ENCODE peak calls at places on chromosome 17, in seven cellular contexts. K, A, C, S, O, R and U are unnamed samples.

GRCh38 chr17:77884019-77884418 is 74.5 kb upstream of the TNRC6C start:
- DNase-seq in K (no peak), A (peak; percentile 73), C (peak; percentile 13), S (no peak), O (no peak), R (no peak), U (no peak)

GRCh38 chr17:28524476-28525415 is 18.6 kb downstream of the FOXN1 start:
- DNase-seq in K (no peak), A (peak; percentile 43), C (no peak), S (no peak), O (no peak), R (peak; percentile 30), U (peak; percentile 97)

GRCh38 chr17:15262291-15263205 is 2.6 kb downstream of the PMP22 start:
- DNase-seq in K (no peak), A (peak; percentile 57), C (no peak), S (no peak), O (peak; percentile 92), R (peak; percentile 73), U (peak; percentile 29)

GRCh38 chr17:14760212-14760611 is 459.3 kb downstream of the HS3ST3B1 start:
- DNase-seq in K (no peak), A (no peak), C (no peak), S (no peak), O (no peak), R (no peak), U (no peak)

GRCh38 chr17:42827472-42827871 is 3.4 kb upstream of the BECN1 start:
- DNase-seq in K (no peak), A (no peak), C (no peak), S (no peak), O (no peak), R (no peak), U (no peak)

GRCh38 chr17:36510636-36511035 is 24.0 kb downstream of the MYO19 start:
- DNase-seq in K (no peak), A (no peak), C (no peak), S (no peak), O (peak; percentile 55), R (no peak), U (no peak)

GRCh38 chr17:75307957-75308731 is 18.9 kb upstream of the SLC25A19 start:
- DNase-seq in K (no peak), A (no peak), C (no peak), S (no peak), O (no peak), R (no peak), U (no peak)

GRCh38 chr17:49157784-49158183 is 25.2 kb downstream of the B4GALNT2 start:
- DNase-seq in K (no peak), A (no peak), C (no peak), S (no peak), O (no peak), R (no peak), U (no peak)

GRCh38 chr17:57943140-57943539 is 12.1 kb downstream of the CUEDC1 start:
- DNase-seq in K (no peak), A (no peak), C (no peak), S (no peak), O (no peak), R (no peak), U (no peak)

GRCh38 chr17:4247361-4247980 is 16.3 kb downstream of the ANKFY1 start:
- DNase-seq in K (no peak), A (no peak), C (no peak), S (no peak), O (no peak), R (no peak), U (no peak)

GRCh38 chr17:81659038-81659437 is 2.7 kb upstream of the PDE6G start:
- DNase-seq in K (no peak), A (no peak), C (no peak), S (no peak), O (no peak), R (no peak), U (peak; percentile 23)

GRCh38 chr17:66605561-66605960 is 229.4 kb upstream of the CACNG5 start:
- DNase-seq in K (no peak), A (no peak), C (no peak), S (no peak), O (no peak), R (no peak), U (no peak)

GRCh38 chr17:79255471-79255870 is 180.8 kb downstream of the ENGASE start:
- DNase-seq in K (no peak), A (no peak), C (no peak), S (no peak), O (no peak), R (no peak), U (no peak)

GRCh38 chr17:37179893-37180292 is 195.9 kb upstream of the C17orf78 start:
- DNase-seq in K (no peak), A (no peak), C (no peak), S (no peak), O (no peak), R (peak; percentile 32), U (no peak)

GRCh38 chr17:7589891-7590611 is at the start of gene SOX15:
- DNase-seq in K (no peak), A (no peak), C (no peak), S (no peak), O (no peak), R (no peak), U (no peak)

GRCh38 chr17:74177018-74177450 is 26.4 kb upstream of the RPL38 start:
- DNase-seq in K (no peak), A (no peak), C (no peak), S (no peak), O (no peak), R (no peak), U (no peak)

GRCh38 chr17:66540131-66540781 is 237.8 kb downstream of the PRKCA start:
- DNase-seq in K (no peak), A (no peak), C (no peak), S (no peak), O (no peak), R (peak; percentile 62), U (no peak)

GRCh38 chr17:80060629-80061028 is 24.2 kb downstream of the CCDC40 start:
- DNase-seq in K (no peak), A (no peak), C (no peak), S (no peak), O (no peak), R (no peak), U (no peak)

GRCh38 chr17:63405741-63406261 is 40.3 kb downstream of the CYB561 start:
- DNase-seq in K (no peak), A (peak; percentile 64), C (no peak), S (no peak), O (no peak), R (peak; percentile 68), U (peak; percentile 44)

GRCh38 chr17:60280673-60281072 is 111.3 kb downstream of the USP32 start:
- DNase-seq in K (no peak), A (no peak), C (no peak), S (no peak), O (no peak), R (no peak), U (no peak)

GRCh38 chr17:34771891-34772290 is 189.4 kb downstream of the CCT6B start:
- DNase-seq in K (no peak), A (no peak), C (no peak), S (no peak), O (no peak), R (no peak), U (no peak)

GRCh38 chr17:80051681-80052080 is 15.2 kb downstream of the CCDC40 start:
- DNase-seq in K (no peak), A (no peak), C (no peak), S (no peak), O (no peak), R (no peak), U (no peak)

GRCh38 chr17:50266384-50267073 is 7.7 kb upstream of the TMEM92 start:
- DNase-seq in K (no peak), A (no peak), C (no peak), S (no peak), O (peak; percentile 74), R (peak; percentile 74), U (peak; percentile 85)

GRCh38 chr17:76498886-76499667 is 2.1 kb downstream of the RHBDF2 start:
- DNase-seq in K (no peak), A (no peak), C (no peak), S (no peak), O (no peak), R (no peak), U (no peak)

GRCh38 chr17:49986396-49987289 is 8.4 kb downstream of the DLX3 start:
- DNase-seq in K (no peak), A (no peak), C (no peak), S (no peak), O (peak; percentile 43), R (no peak), U (no peak)

GRCh38 chr17:64357191-64357981 is 33.3 kb downstream of the PECAM1 start:
- DNase-seq in K (no peak), A (no peak), C (no peak), S (no peak), O (peak; percentile 79), R (peak; percentile 93), U (no peak)

GRCh38 chr17:16989953-16990860 is 18.3 kb upstream of the TNFRSF13B start:
- DNase-seq in K (no peak), A (no peak), C (no peak), S (no peak), O (peak; percentile 63), R (peak; percentile 21), U (no peak)

GRCh38 chr17:38825762-38826247 is 684 bp upstream of the CWC25 start:
- DNase-seq in K (no peak), A (no peak), C (no peak), S (no peak), O (no peak), R (no peak), U (no peak)

GRCh38 chr17:79145548-79145947 is 70.9 kb downstream of the ENGASE start:
- DNase-seq in K (no peak), A (no peak), C (no peak), S (no peak), O (no peak), R (no peak), U (no peak)

GRCh38 chr17:27564463-27564862 is 66.5 kb upstream of the LGALS9 start:
- DNase-seq in K (no peak), A (no peak), C (no peak), S (no peak), O (no peak), R (no peak), U (no peak)

GRCh38 chr17:39623356-39623950 is 3.3 kb upstream of the PPP1R1B start:
- DNase-seq in K (peak; percentile 88), A (peak; percentile 82), C (peak; percentile 82), S (peak; percentile 84), O (peak; percentile 94), R (no peak), U (peak; percentile 81)

GRCh38 chr17:55926276-55926995 is 175.6 kb downstream of the PCTP start:
- DNase-seq in K (no peak), A (no peak), C (no peak), S (no peak), O (no peak), R (no peak), U (no peak)

GRCh38 chr17:17072546-17072945 is 30.3 kb downstream of the MPRIP start:
- DNase-seq in K (no peak), A (no peak), C (no peak), S (no peak), O (peak; percentile 57), R (no peak), U (no peak)

GRCh38 chr17:36000730-36001108 is 634 bp downstream of the CCL15 start:
- DNase-seq in K (no peak), A (no peak), C (no peak), S (no peak), O (no peak), R (no peak), U (no peak)

GRCh38 chr17:34542700-34543336 is 36.6 kb upstream of the TMEM132E start:
- DNase-seq in K (peak; percentile 33), A (peak; percentile 46), C (peak; percentile 40), S (peak; percentile 48), O (no peak), R (no peak), U (peak; percentile 52)

GRCh38 chr17:28473542-28473941 is at the start of gene SLC13A2:
- DNase-seq in K (no peak), A (no peak), C (no peak), S (no peak), O (peak; percentile 50), R (no peak), U (peak; percentile 51)

GRCh38 chr17:19242323-19242722 is 5.2 kb downstream of the EPN2 start:
- DNase-seq in K (no peak), A (no peak), C (no peak), S (no peak), O (no peak), R (no peak), U (peak; percentile 71)

GRCh38 chr17:16052486-16052885 is 52.9 kb downstream of the TTC19 start:
- DNase-seq in K (no peak), A (no peak), C (no peak), S (no peak), O (no peak), R (no peak), U (no peak)